ENCODE peak calls at places on chromosomes 2 and 18, in six cellular contexts. T, L, W, Y, U and S are unnamed samples.

GRCh38 chr2:111663471-111663951 is 220.5 kb downstream of the ANAPC1 start:
- DNase-seq in W (peak), L (no peak), Y (peak), U (no peak), T (peak), S (no peak)

GRCh38 chr2:71395471-71395870 is 57.9 kb upstream of the DYSF start:
- DNase-seq in U (no peak), W (no peak), L (no peak), Y (no peak), T (no peak), S (no peak)

GRCh38 chr18:33440384-33441043 is at the start of gene CCDC178:
- DNase-seq in U (peak), T (peak), L (peak), W (peak), Y (peak), S (no peak)

GRCh38 chr2:74002515-74003391 is 18.0 kb downstream of the TET3 start:
- DNase-seq in L (peak), U (no peak), W (peak), Y (peak), T (peak), S (peak)

GRCh38 chr2:56985609-56986008 is 801.8 kb downstream of the CCDC85A start:
- DNase-seq in L (no peak), U (no peak), T (no peak), W (no peak), Y (no peak), S (no peak)

GRCh38 chr2:45128580-45128997 is 119.3 kb upstream of the SIX2 start:
- DNase-seq in L (no peak), T (peak), W (no peak), Y (peak), U (no peak), S (peak)

GRCh38 chr2:159169187-159169586 is 117.3 kb downstream of the WDSUB1 start:
- DNase-seq in U (no peak), W (no peak), Y (no peak), T (peak), L (no peak), S (no peak)

GRCh38 chr2:20588918-20589871 is 61.7 kb downstream of the HS1BP3 start:
- DNase-seq in Y (no peak), U (no peak), T (no peak), W (no peak), L (no peak), S (no peak)

GRCh38 chr2:152326710-152327109 is 8.3 kb upstream of the FMNL2 start:
- DNase-seq in W (no peak), L (no peak), T (no peak), Y (no peak), U (no peak), S (no peak)

GRCh38 chr18:78935406-78935805 is 44.2 kb upstream of the SALL3 start:
- DNase-seq in W (no peak), Y (no peak), T (no peak), U (no peak), L (no peak), S (no peak)

GRCh38 chr2:36538345-36538744 is 59.6 kb downstream of the FEZ2 start:
- DNase-seq in U (no peak), T (no peak), L (no peak), Y (peak), W (no peak), S (no peak)

GRCh38 chr18:64518191-64518590 is 369.3 kb upstream of the LINC00305 start:
- DNase-seq in T (no peak), U (no peak), L (no peak), W (no peak), Y (no peak), S (no peak)

GRCh38 chr2:9897331-9897737 is 54.1 kb downstream of the TAF1B start:
- DNase-seq in U (no peak), W (peak), Y (peak), L (peak), T (peak), S (peak)

GRCh38 chr2:118016911-118017310 is 3.0 kb upstream of the CCDC93 start:
- DNase-seq in U (no peak), W (no peak), T (no peak), Y (peak), L (no peak), S (no peak)

GRCh38 chr2:121805767-121806145 is 50.3 kb downstream of the TSN start:
- DNase-seq in U (no peak), W (no peak), T (no peak), Y (no peak), L (no peak), S (no peak)

GRCh38 chr2:21415234-21415633 is 291.5 kb downstream of the TDRD15 start:
- DNase-seq in W (peak), L (no peak), Y (no peak), U (no peak), T (no peak), S (no peak)

GRCh38 chr2:37323770-37324535 is 680 bp downstream of the PRKD3 start:
- DNase-seq in U (no peak), L (peak), T (peak), W (peak), Y (peak), S (peak)

GRCh38 chr18:9824474-9824832 is 61.3 kb upstream of the TXNDC2 start:
- DNase-seq in L (no peak), U (no peak), T (peak), Y (peak), W (no peak), S (no peak)

GRCh38 chr2:102358496-102358895 is 2.9 kb downstream of the IL18R1 start:
- DNase-seq in T (no peak), Y (no peak), L (no peak), W (no peak), U (no peak), S (no peak)

GRCh38 chr2:163692611-163693482 is 43.0 kb downstream of the FIGN start:
- DNase-seq in W (peak), L (no peak), U (no peak), Y (peak), T (peak), S (no peak)

GRCh38 chr2:163693484-163693883 is 42.3 kb downstream of the FIGN start:
- DNase-seq in W (no peak), U (no peak), L (no peak), Y (no peak), T (no peak), S (no peak)

GRCh38 chr2:163687213-163687612 is 48.6 kb downstream of the FIGN start:
- DNase-seq in T (no peak), W (no peak), U (no peak), Y (no peak), L (no peak), S (no peak)

GRCh38 chr2:163690896-163691295 is 44.9 kb downstream of the FIGN start:
- DNase-seq in W (no peak), U (no peak), Y (no peak), T (no peak), L (no peak), S (no peak)

GRCh38 chr2:163692081-163692480 is 43.7 kb downstream of the FIGN start:
- DNase-seq in W (no peak), U (no peak), L (no peak), Y (no peak), T (no peak), S (no peak)
- H3K4me3 ChIP-seq in W (no peak), U (no peak), L (no peak), Y (no peak), T (no peak), S (no peak)

GRCh38 chr2:3238951-3239841 is 138.4 kb downstream of the EIPR1 start:
- DNase-seq in T (no peak), Y (no peak), U (no peak), L (no peak), W (no peak), S (no peak)
- H4K8ac ChIP-seq in T (no peak), Y (no peak), U (no peak), L (no peak), W (no peak), S (no peak)

GRCh38 chr2:43101751-43102150 is 124.7 kb downstream of the ZFP36L2 start:
- DNase-seq in L (no peak), Y (no peak), T (no peak), W (no peak), U (no peak), S (no peak)
- H3K4me3 ChIP-seq in L (peak), Y (no peak), T (no peak), W (no peak), U (no peak), S (no peak)

GRCh38 chr2:113277474-113278072 is 1.1 kb downstream of the PAX8 start:
- DNase-seq in Y (no peak), U (no peak), L (peak), T (no peak), W (peak), S (no peak)

GRCh38 chr2:113276216-113276905 is 2.4 kb downstream of the PAX8 start:
- DNase-seq in U (no peak), Y (no peak), W (no peak), L (peak), T (no peak), S (no peak)

GRCh38 chr2:113278073-113278811 is 479 bp downstream of the PAX8 start:
- DNase-seq in Y (no peak), L (peak), T (no peak), W (peak), U (no peak), S (no peak)

GRCh38 chr2:113276906-113277425 is 1.8 kb downstream of the PAX8 start:
- DNase-seq in L (peak), W (peak), T (no peak), Y (no peak), U (no peak), S (no peak)

DNA sequence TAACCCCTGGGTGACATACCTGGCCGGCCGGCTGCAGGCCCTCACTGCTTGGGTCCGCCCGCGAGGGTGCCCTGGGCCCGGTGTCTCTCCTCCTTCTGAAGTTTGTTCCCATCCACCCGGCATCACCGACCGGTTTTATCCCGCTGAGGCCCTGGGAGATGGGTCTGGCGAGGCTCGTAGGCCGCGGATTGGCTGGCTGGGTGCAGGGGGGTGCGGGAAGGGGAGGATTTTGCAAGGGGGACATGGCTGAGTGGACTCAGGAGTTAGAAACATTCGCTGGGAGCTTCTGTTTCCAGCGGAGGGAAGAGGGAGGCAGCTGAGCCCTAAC is at the start of gene PAX8:
- DNase-seq in T (no peak), L (no peak), W (no peak), Y (no peak), U (no peak), S (no peak)
- H4K8ac ChIP-seq in T (no peak), L (peak), W (no peak), Y (no peak), U (no peak), S (no peak)

DNA sequence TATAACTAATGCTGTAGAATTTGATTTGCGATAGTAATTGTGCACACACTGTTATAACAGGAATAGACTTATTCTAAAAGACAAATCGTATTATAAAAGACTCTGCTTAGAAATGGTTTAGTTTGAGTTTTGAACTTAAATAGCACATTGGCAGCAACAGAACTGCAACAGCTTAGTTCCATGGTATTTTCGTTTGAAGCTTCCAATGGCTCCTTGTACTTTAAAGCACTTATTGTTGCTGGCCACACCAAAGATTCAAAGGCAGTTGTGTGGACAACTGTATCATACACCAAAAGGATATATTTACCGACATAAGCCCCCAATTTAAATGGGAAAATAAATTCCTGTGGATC is 634 bp downstream of the WIPF1 start:
- DNase-seq in U (no peak), L (no peak), W (no peak), T (peak), Y (no peak), S (no peak)
- H3K4me3 ChIP-seq in U (no peak), L (no peak), W (no peak), T (no peak), Y (no peak), S (no peak)

DNA sequence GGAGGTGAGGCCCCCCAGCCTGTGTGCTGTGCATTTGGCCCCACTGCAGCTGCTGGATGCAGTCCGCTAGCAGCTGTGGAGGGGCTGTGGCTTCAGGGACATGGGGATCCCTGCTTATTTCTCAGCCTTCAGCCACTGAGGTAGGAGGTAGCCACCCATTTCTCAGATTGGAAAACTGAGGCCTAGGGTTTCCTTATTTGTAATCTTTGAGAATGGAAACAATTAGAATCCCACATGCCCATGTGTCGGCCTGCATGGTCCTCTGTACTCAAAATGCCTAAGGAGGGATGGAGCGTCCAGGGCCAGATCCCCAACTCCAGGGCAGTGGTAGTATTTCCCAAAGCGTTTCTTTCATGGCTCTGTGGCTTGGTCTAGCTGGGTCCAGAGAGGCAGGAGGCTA is 42.1 kb downstream of the TOGARAM2 start:
- DNase-seq in L (no peak), W (no peak), T (no peak), U (no peak), Y (no peak), S (no peak)
- H4K8ac ChIP-seq in L (no peak), W (no peak), T (no peak), U (no peak), Y (no peak), S (no peak)

GRCh38 chr2:66437055-66437454 is 2.1 kb downstream of the MEIS1 start:
- DNase-seq in U (no peak), W (no peak), Y (peak), L (no peak), T (no peak), S (no peak)
- H3K4me3 ChIP-seq in U (no peak), W (no peak), Y (no peak), L (peak), T (peak), S (peak)

GRCh38 chr2:31805688-31806087 is 205.1 kb downstream of the MEMO1 start:
- DNase-seq in Y (no peak), W (no peak), T (no peak), L (peak), U (no peak), S (no peak)
- H4K8ac ChIP-seq in Y (no peak), W (no peak), T (no peak), L (no peak), U (no peak), S (no peak)